ENCODE peak calls at places on chromosomes 13 and 19, in nine cellular contexts. S, N, J, P, R, D, C, K and A are unnamed samples.
A peak's percentile ranks its signal among the peaks of the same experiment; 100 is the strongest.

GRCh38 chr13:59394526-59394925 is 769.2 kb downstream of the DIAPH3 start:
- DNase-seq in S (no peak), N (no peak), J (no peak), P (no peak), R (no peak), D (no peak), C (no peak), K (no peak), A (no peak)

GRCh38 chr13:40479196-40479845 is 187.1 kb downstream of the FOXO1 start:
- DNase-seq in S (no peak), N (no peak), J (no peak), P (no peak), R (no peak), D (peak; percentile 77), C (no peak), K (no peak), A (no peak)

GRCh38 chr13:112105884-112106283 is 38.9 kb downstream of the SOX1 start:
- DNase-seq in S (no peak), N (no peak), J (no peak), P (no peak), R (no peak), D (no peak), C (no peak), K (no peak), A (no peak)

GRCh38 chr13:85501616-85502015 is 297.6 kb downstream of the SLITRK6 start:
- DNase-seq in S (no peak), N (no peak), J (no peak), P (no peak), R (no peak), D (no peak), C (no peak), K (no peak), A (no peak)

GRCh38 chr13:90154311-90154960 is 1193.1 kb upstream of the MIR17HG start:
- DNase-seq in S (no peak), N (no peak), J (no peak), P (no peak), R (no peak), D (no peak), C (no peak), K (no peak), A (no peak)

GRCh38 chr19:55287361-55288079 is 3.7 kb downstream of the BRSK1 start:
- DNase-seq in S (no peak), N (no peak), J (no peak), P (no peak), R (no peak), D (no peak), C (no peak), K (no peak), A (no peak)

GRCh38 chr19:51693246-51693645 is at the start of gene SPACA6:
- DNase-seq in S (no peak), N (no peak), J (no peak), P (no peak), R (no peak), D (no peak), C (no peak), K (peak; percentile 3), A (no peak)

GRCh38 chr19:29815231-29815630 is 3.4 kb downstream of the CCNE1 start:
- DNase-seq in S (no peak), N (no peak), J (no peak), P (peak; percentile 46), R (no peak), D (no peak), C (no peak), K (no peak), A (no peak)

GRCh38 chr13:99353836-99354235 is 46.6 kb upstream of the GPR183 start:
- DNase-seq in S (no peak), N (no peak), J (no peak), P (no peak), R (no peak), D (no peak), C (no peak), K (no peak), A (no peak)

GRCh38 chr19:44807162-44807561 is 1.7 kb upstream of the BCAM start:
- DNase-seq in S (peak; percentile 90), N (no peak), J (peak; percentile 58), P (peak; percentile 72), R (no peak), D (no peak), C (no peak), K (no peak), A (no peak)

GRCh38 chr19:44806271-44806670 is 2.6 kb upstream of the BCAM start:
- DNase-seq in S (no peak), N (no peak), J (no peak), P (no peak), R (no peak), D (no peak), C (no peak), K (no peak), A (no peak)

GRCh38 chr19:44808463-44809371 is at the start of gene BCAM:
- DNase-seq in S (peak; percentile 65), N (peak; percentile 55), J (peak; percentile 82), P (peak; percentile 70), R (peak; percentile 90), D (peak; percentile 91), C (peak; percentile 89), K (peak; percentile 97), A (peak; percentile 75)

GRCh38 chr19:44809856-44810554 is 1.1 kb downstream of the BCAM start:
- DNase-seq in S (no peak), N (no peak), J (no peak), P (no peak), R (no peak), D (no peak), C (no peak), K (no peak), A (no peak)

GRCh38 chr19:44807652-44808462 is 1.0 kb upstream of the BCAM start:
- DNase-seq in S (peak; percentile 77), N (no peak), J (peak; percentile 59), P (peak; percentile 40), R (peak; percentile 43), D (no peak), C (peak; percentile 78), K (peak; percentile 83), A (no peak)
- TF ChIP-seq EP300 in S (no peak), N (no peak), J (no peak), P (no peak), R (no peak), D (no peak), C (no peak), K (no peak), A (no peak)

GRCh38 chr13:102651392-102651791 is 43.5 kb downstream of the METTL21C start:
- DNase-seq in S (no peak), N (no peak), J (no peak), P (no peak), R (no peak), D (no peak), C (no peak), K (no peak), A (no peak)

GRCh38 chr13:102648046-102648445 is 46.8 kb downstream of the METTL21C start:
- DNase-seq in S (no peak), N (no peak), J (no peak), P (no peak), R (no peak), D (no peak), C (no peak), K (no peak), A (no peak)

GRCh38 chr13:102654786-102655185 is 40.1 kb downstream of the METTL21C start:
- DNase-seq in S (no peak), N (no peak), J (no peak), P (no peak), R (no peak), D (no peak), C (no peak), K (no peak), A (no peak)

GRCh38 chr13:102651892-102652291 is 43.0 kb downstream of the METTL21C start:
- DNase-seq in S (no peak), N (no peak), J (no peak), P (no peak), R (no peak), D (no peak), C (no peak), K (no peak), A (no peak)

GRCh38 chr13:102650444-102650843 is 44.4 kb downstream of the METTL21C start:
- DNase-seq in S (no peak), N (no peak), J (no peak), P (no peak), R (no peak), D (no peak), C (no peak), K (no peak), A (no peak)
- H3K4me1 ChIP-seq in S (no peaks in the 10 kb centered on the region), N (no peaks in the 10 kb centered on the region), J (no peaks in the 10 kb centered on the region), P (no peaks in the 10 kb centered on the region), R (no peaks in the 10 kb centered on the region), D (peaks cover 12% of the 10 kb centered on the region), C (no peaks in the 10 kb centered on the region), K (no peaks in the 10 kb centered on the region), A (no peaks in the 10 kb centered on the region)

GRCh38 chr19:330503-330902 is 14.1 kb downstream of the MIER2 start:
- DNase-seq in S (no peak), N (no peak), J (no peak), P (no peak), R (no peak), D (peak; percentile 9), C (no peak), K (no peak), A (no peak)
- H3K36me3 ChIP-seq in S (peaks cover 66% of the 10 kb centered on the region), N (peaks cover 85% of the 10 kb centered on the region), J (peaks cover 85% of the 10 kb centered on the region), P (no peaks in the 10 kb centered on the region), R (peaks cover 3% of the 10 kb centered on the region), D (peaks cover 20% of the 10 kb centered on the region), C (peaks cover 83% of the 10 kb centered on the region), K (peaks cover 54% of the 10 kb centered on the region), A (peaks cover 80% of the 10 kb centered on the region)

GRCh38 chr13:27170221-27170520 is 1.4 kb downstream of the USP12 start:
- DNase-seq in S (no peak), N (no peak), J (no peak), P (no peak), R (no peak), D (no peak), C (no peak), K (no peak), A (no peak)

GRCh38 chr13:27171244-27171829 is at the start of gene USP12:
- DNase-seq in S (no peak), N (no peak), J (no peak), P (peak; percentile 32), R (peak; percentile 55), D (no peak), C (peak; percentile 48), K (peak; percentile 86), A (peak; percentile 78)

GRCh38 chr13:27171830-27172494 is 351 bp upstream of the USP12 start:
- DNase-seq in S (peak; percentile 62), N (peak; percentile 76), J (peak; percentile 95), P (peak; percentile 96), R (peak; percentile 90), D (peak; percentile 96), C (peak; percentile 81), K (peak; percentile 96), A (peak; percentile 90)

GRCh38 chr13:27170521-27171243 is 929 bp downstream of the USP12 start:
- DNase-seq in S (peak; percentile 33), N (no peak), J (peak; percentile 34), P (peak; percentile 49), R (peak; percentile 64), D (peak; percentile 76), C (peak; percentile 32), K (no peak), A (peak; percentile 81)

GRCh38 chr13:27172495-27172842 is 858 bp upstream of the USP12 start:
- DNase-seq in S (no peak), N (no peak), J (no peak), P (no peak), R (no peak), D (no peak), C (peak; percentile 23), K (peak; percentile 23), A (no peak)
- TF ChIP-seq EP300 in S (no peak), N (no peak), J (no peak), P (no peak), R (no peak), D (no peak), C (no peak), K (no peak), A (no peak)